ENCODE peak calls at places on chromosomes 16 and 17, in four cellular contexts. G is progenitor cell of endocrine pancreas; L is stimulated activated CD8-positive, alpha-beta memory T cell treated with anti-CD3 and anti-CD28 coated beads, Interleukin-7, amount 100 ng/mL, for 1 hour; E is GM03348. P is an unnamed sample.

GRCh38 chr16:57809843-57810196 is 7.5 kb upstream of the KIFC3 start:
- DNase-seq in G (no peak), L (no peak), E (no peak), P (no peak)

GRCh38 chr16:53912155-53912554 is 208.2 kb downstream of the FTO start:
- DNase-seq in G (no peak), L (no peak), E (no peak), P (peak; percentile 15)

GRCh38 chr17:80722656-80723055 is 178.0 kb downstream of the RPTOR start:
- DNase-seq in G (no peak), L (no peak), E (no peak), P (no peak)

GRCh38 chr16:69116911-69117310 is 11.5 kb downstream of the HAS3 start:
- DNase-seq in G (no peak), L (no peak), E (no peak), P (no peak)

GRCh38 chr17:63275318-63275967 is 170.7 kb downstream of the CYB561 start:
- DNase-seq in G (no peak), L (no peak), E (peak; percentile 79), P (no peak)

GRCh38 chr16:51152691-51153261 is 1.7 kb upstream of the SALL1 start:
- DNase-seq in G (no peak), L (no peak), E (no peak), P (no peak)

GRCh38 chr16:926715-927114 is 44.1 kb downstream of the LMF1 start:
- DNase-seq in G (no peak), L (no peak), E (no peak), P (no peak)

GRCh38 chr16:17370233-17371013 is 100.3 kb downstream of the XYLT1 start:
- DNase-seq in G (no peak), L (no peak), E (no peak), P (no peak)

GRCh38 chr16:86806181-86806837 is 228.0 kb downstream of the FOXL1 start:
- DNase-seq in G (no peak), L (no peak), E (no peak), P (no peak)

GRCh38 chr16:16143038-16143763 is 80.1 kb downstream of the ABCC6 start:
- DNase-seq in G (no peak), L (no peak), E (peak; percentile 33), P (no peak)

GRCh38 chr17:47279062-47279801 is 25.6 kb downstream of the ITGB3 start:
- DNase-seq in G (no peak), L (no peak), E (peak; percentile 90), P (no peak)

GRCh38 chr17:30930495-30930894 is 8.8 kb downstream of the ADAP2 start:
- DNase-seq in G (no peak), L (no peak), E (no peak), P (no peak)

GRCh38 chr17:71779482-71779881 is 341.3 kb upstream of the SOX9 start:
- DNase-seq in G (no peak), L (no peak), E (no peak), P (no peak)

GRCh38 chr17:8894673-8895578 is 27.5 kb upstream of the PIK3R6 start:
- DNase-seq in G (no peak), L (no peak), E (peak; percentile 90), P (no peak)

GRCh38 chr16:31215287-31216115 is 1.4 kb downstream of the PYDC1 start:
- DNase-seq in G (peak; percentile 39), L (no peak), E (peak; percentile 96), P (no peak)

GRCh38 chr16:12639044-12639443 is 164.6 kb downstream of the CPPED1 start:
- DNase-seq in G (no peak), L (no peak), E (peak; percentile 74), P (no peak)

GRCh38 chr17:77002103-77003045 is 134.2 kb downstream of the MGAT5B start:
- DNase-seq in G (no peak), L (no peak), E (no peak), P (no peak)

GRCh38 chr17:33021731-33022408 is 30.2 kb downstream of the SPACA3 start:
- DNase-seq in G (no peak), L (no peak), E (no peak), P (no peak)

GRCh38 chr16:21685034-21685455 is 21.3 kb downstream of the OTOA start:
- DNase-seq in G (peak; percentile 42), L (no peak), E (no peak), P (no peak)

GRCh38 chr16:49652441-49653175 is 203.3 kb downstream of the ZNF423 start:
- DNase-seq in G (no peak), L (no peak), E (peak; percentile 81), P (no peak)

GRCh38 chr17:10844667-10845387 is 6.9 kb upstream of the PIRT start:
- DNase-seq in G (peak; percentile 65), L (peak; percentile 38), E (peak; percentile 93), P (no peak)

P was measured in NCI-H187.